ENCODE peak calls at places on chromosomes 5 and 9, in eight cellular contexts. G is left ventricle myocardium inferior; Z is A549; E is uterus; L is MM.1S; N is neural progenitor cell; D is CD4-positive, alpha-beta memory T cell; H is Panc1. B is an unnamed sample.
A peak's percentile ranks its signal among the peaks of the same experiment; 100 is the strongest.

GRCh38 chr9:70400107-70400892 is 14.2 kb downstream of the KLF9 start:
- DNase-seq in G (no peak), Z (no peak), E (no peak), L (no peak), N (no peak), D (no peak), H (no peak), B (no peak)

GRCh38 chr5:136242136-136242535 is 49.2 kb upstream of the SMIM32 start:
- DNase-seq in G (no peak), Z (no peak), E (no peak), L (peak; percentile 75), N (no peak), D (no peak), H (no peak), B (no peak)

GRCh38 chr5:154176191-154176590 is 14.3 kb upstream of the GALNT10 start:
- DNase-seq in G (no peak), Z (no peak), E (no peak), L (no peak), N (no peak), D (no peak), H (no peak), B (no peak)

GRCh38 chr5:43409809-43410271 is 2.4 kb downstream of the CCL28 start:
- DNase-seq in G (no peak), Z (no peak), E (no peak), L (no peak), N (no peak), D (no peak), H (no peak), B (no peak)

GRCh38 chr9:3525836-3526165 is at the start of gene RFX3:
- DNase-seq in G (peak; percentile 91), Z (peak; percentile 69), E (peak; percentile 91), L (peak; percentile 87), N (peak; percentile 94), D (peak; percentile 94), H (no peak), B (peak; percentile 92)

GRCh38 chr5:107272509-107272908 is 398.2 kb downstream of the EFNA5 start:
- DNase-seq in G (no peak), Z (no peak), E (no peak), L (no peak), N (no peak), D (no peak), H (no peak), B (no peak)

GRCh38 chr5:81520769-81521168 is 126.8 kb upstream of the ACOT12 start:
- DNase-seq in G (no peak), Z (no peak), E (no peak), L (no peak), N (no peak), D (no peak), H (no peak), B (no peak)

GRCh38 chr5:58481828-58482227 is 9.4 kb upstream of the GAPT start:
- DNase-seq in G (no peak), Z (no peak), E (no peak), L (no peak), N (no peak), D (no peak), H (no peak), B (no peak)

GRCh38 chr9:129964901-129965734 is 77.9 kb downstream of the FNBP1 start:
- DNase-seq in G (no peak), Z (no peak), E (peak; percentile 48), L (no peak), N (peak; percentile 40), D (no peak), H (no peak), B (no peak)

GRCh38 chr9:112550531-112550930 is 63.9 kb downstream of the KIAA1958 start:
- DNase-seq in G (no peak), Z (no peak), E (no peak), L (no peak), N (no peak), D (no peak), H (no peak), B (no peak)

GRCh38 chr5:12358371-12359090 is 454.3 kb upstream of the CTNND2 start:
- DNase-seq in G (no peak), Z (no peak), E (no peak), L (no peak), N (no peak), D (no peak), H (no peak), B (no peak)

GRCh38 chr5:29309359-29309758 is 1884.1 kb upstream of the CDH6 start:
- DNase-seq in G (no peak), Z (no peak), E (no peak), L (no peak), N (no peak), D (no peak), H (no peak), B (no peak)

GRCh38 chr5:29304555-29304954 is 1888.9 kb upstream of the CDH6 start:
- DNase-seq in G (no peak), Z (no peak), E (no peak), L (no peak), N (no peak), D (no peak), H (no peak), B (no peak)

DNA sequence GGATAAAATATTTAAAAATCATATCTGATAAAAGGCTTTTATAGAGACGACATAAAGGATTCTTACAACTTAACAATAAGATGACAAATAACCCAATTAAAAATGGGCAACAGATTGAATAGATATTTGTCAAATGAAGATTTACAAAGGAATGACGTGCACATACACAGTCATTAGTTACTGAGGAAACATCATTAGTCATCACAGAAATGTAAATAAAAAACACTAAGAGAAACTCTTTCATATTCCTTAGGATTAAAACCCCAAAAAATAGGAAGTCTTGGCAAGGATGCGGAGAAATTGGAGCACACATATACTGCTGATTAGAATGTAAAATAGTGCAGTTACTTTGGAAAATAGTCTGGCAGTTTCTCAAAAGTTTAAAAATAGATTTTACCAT is 1886.0 kb upstream of the CDH6 start:
- DNase-seq in G (no peak), Z (no peak), E (no peak), L (no peak), N (no peak), D (no peak), H (no peak), B (no peak)
- H3K4me1 ChIP-seq in G (no peaks in the 10 kb centered on the region), Z (peaks cover 3% of the 10 kb centered on the region), E (no peaks in the 10 kb centered on the region), L (no peaks in the 10 kb centered on the region), N (no peaks in the 10 kb centered on the region), D (no peaks in the 10 kb centered on the region), H (no peaks in the 10 kb centered on the region), B (no peaks in the 10 kb centered on the region)

DNA sequence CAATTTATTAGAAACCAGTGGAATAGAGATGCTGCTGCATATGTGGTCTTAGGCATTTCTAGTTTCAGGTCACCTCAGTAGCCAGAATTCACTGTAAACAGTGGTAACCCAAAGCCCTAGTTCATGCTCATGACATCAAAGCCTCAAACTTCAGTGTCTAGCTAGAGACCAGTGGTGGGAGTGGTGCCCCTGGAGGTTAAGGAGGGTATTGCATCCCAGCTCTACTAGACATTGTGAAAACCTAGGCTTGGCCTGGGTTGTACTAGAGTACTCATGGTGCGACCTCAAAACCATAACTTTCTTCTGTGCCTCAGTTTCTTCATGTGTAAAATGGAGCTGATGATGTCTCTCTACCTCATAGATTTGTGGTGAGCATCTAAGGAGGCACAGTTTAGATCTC is 18.8 kb downstream of the COL5A1 start:
- DNase-seq in G (no peak), Z (no peak), E (no peak), L (no peak), N (no peak), D (no peak), H (peak; percentile 10), B (peak; percentile 17)
- H3K4me1 ChIP-seq in G (peaks cover 34% of the 10 kb centered on the region), Z (peaks cover 17% of the 10 kb centered on the region), E (peaks cover 43% of the 10 kb centered on the region), L (no peaks in the 10 kb centered on the region), N (peaks cover 10% of the 10 kb centered on the region), D (no peaks in the 10 kb centered on the region), H (no peaks in the 10 kb centered on the region), B (no peaks in the 10 kb centered on the region)

DNA sequence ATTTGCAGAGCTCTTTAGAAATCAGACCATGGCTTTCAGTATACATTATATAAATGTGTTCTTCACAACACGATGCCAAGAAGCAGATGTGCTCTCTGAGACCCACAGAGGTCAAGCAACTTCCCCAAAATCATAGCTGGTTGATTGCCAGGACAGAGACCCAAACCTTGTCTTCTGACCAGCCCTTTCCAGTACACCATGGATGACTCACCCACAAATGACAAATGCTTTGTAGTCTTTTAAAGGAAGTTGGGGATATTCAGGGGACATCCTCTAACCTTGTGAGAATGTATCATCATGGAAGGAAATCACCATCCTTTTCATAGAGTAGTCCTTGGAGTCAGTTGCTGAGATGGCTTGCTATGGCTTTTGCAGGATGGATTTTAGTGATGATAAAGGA is 30.1 kb downstream of the ZNF462 start:
- DNase-seq in G (no peak), Z (peak; percentile 54), E (no peak), L (no peak), N (no peak), D (no peak), H (no peak), B (no peak)
- H3K4me1 ChIP-seq in G (peaks cover 55% of the 10 kb centered on the region), Z (peaks cover 62% of the 10 kb centered on the region), E (peaks cover 5% of the 10 kb centered on the region), L (no peaks in the 10 kb centered on the region), N (peaks cover 63% of the 10 kb centered on the region), D (no peaks in the 10 kb centered on the region), H (peaks cover 58% of the 10 kb centered on the region), B (no peaks in the 10 kb centered on the region)

GRCh38 chr5:159340511-159340910 is 10.2 kb upstream of the IL12B start:
- DNase-seq in G (no peak), Z (no peak), E (no peak), L (no peak), N (no peak), D (no peak), H (no peak), B (no peak)

GRCh38 chr5:159337291-159337974 is 7.1 kb upstream of the IL12B start:
- DNase-seq in G (no peak), Z (no peak), E (no peak), L (peak; percentile 26), N (no peak), D (peak; percentile 54), H (no peak), B (no peak)

GRCh38 chr5:159341145-159341544 is 10.9 kb upstream of the IL12B start:
- DNase-seq in G (no peak), Z (no peak), E (no peak), L (no peak), N (no peak), D (no peak), H (no peak), B (no peak)

GRCh38 chr5:159338143-159338542 is 7.9 kb upstream of the IL12B start:
- DNase-seq in G (no peak), Z (no peak), E (no peak), L (peak; percentile 61), N (no peak), D (no peak), H (no peak), B (no peak)

DNA sequence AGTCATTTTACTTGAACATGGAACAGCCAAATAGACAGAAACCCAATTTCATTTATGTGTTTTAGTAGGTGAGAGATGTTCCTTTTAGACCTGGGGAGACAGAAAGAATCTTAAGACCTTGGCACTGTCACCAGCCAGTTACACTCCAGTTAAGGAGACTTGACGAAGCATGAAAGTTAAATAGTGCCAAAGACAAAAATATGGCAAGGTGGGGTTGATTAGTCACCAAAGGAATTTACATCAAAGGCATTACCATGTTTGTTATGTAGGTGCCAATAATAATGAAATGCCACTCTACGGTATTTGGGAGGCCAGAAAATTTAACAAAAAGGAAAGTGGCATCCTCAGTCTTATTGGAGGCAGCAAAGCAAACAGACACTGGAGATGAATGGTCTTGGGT is 9.2 kb upstream of the IL12B start:
- DNase-seq in G (no peak), Z (no peak), E (no peak), L (no peak), N (no peak), D (no peak), H (no peak), B (no peak)
- H3K4me1 ChIP-seq in G (peaks cover 10% of the 10 kb centered on the region), Z (peaks cover 39% of the 10 kb centered on the region), E (no peaks in the 10 kb centered on the region), L (peaks cover 57% of the 10 kb centered on the region), N (no peaks in the 10 kb centered on the region), D (peaks cover 79% of the 10 kb centered on the region), H (no peaks in the 10 kb centered on the region), B (no peaks in the 10 kb centered on the region)